ENCODE peak calls at places on chromosomes 6 and 20, in ten cellular contexts. S is kidney epithelial cell, J is NCI-H1105, C is left kidney, X is IMR-90, Q is sigmoid colon, B is cardiac muscle cell, I is SW 1271, V is adipocyte, K is DMS153. M is an unnamed sample.

GRCh38 chr20:45848421-45848820 is 8.8 kb downstream of the ACOT8 start:
- DNase-seq in K (no peak), Q (peak), X (no peak), B (no peak), V (no peak), J (no peak), S (no peak), C (no peak), I (no peak), M (no peak)

GRCh38 chr6:11268978-11269377 is 36.5 kb upstream of the NEDD9 start:
- DNase-seq in B (no peak), J (no peak), X (no peak), V (no peak), I (no peak), Q (no peak), S (no peak), K (no peak), C (no peak), M (no peak)

GRCh38 chr6:87700729-87701675 is 1.0 kb downstream of the AKIRIN2 start:
- DNase-seq in X (peak), K (peak), C (peak), V (peak), B (peak), I (peak), J (peak), Q (no peak), S (no peak), M (peak)

GRCh38 chr20:19757973-19758887 is at the start of gene RIN2:
- DNase-seq in I (peak), B (peak), C (peak), Q (peak), X (peak), S (peak), J (peak), K (peak), V (peak), M (peak)

GRCh38 chr6:41278699-41279405 is 7.6 kb downstream of the TREM1 start:
- DNase-seq in B (peak), K (peak), I (peak), S (no peak), J (peak), V (no peak), Q (no peak), C (peak), X (peak), M (peak)

GRCh38 chr20:50798650-50799049 is 3.8 kb downstream of the BCAS4 start:
- DNase-seq in X (no peak), I (no peak), S (no peak), C (no peak), K (no peak), J (no peak), Q (no peak), B (no peak), V (no peak), M (peak)

GRCh38 chr6:70860044-70860443 is 96.8 kb downstream of the B3GAT2 start:
- DNase-seq in J (no peak), X (peak), I (no peak), V (peak), Q (no peak), K (no peak), C (no peak), S (no peak), B (no peak), M (no peak)

GRCh38 chr6:1757133-1757532 is 147.4 kb downstream of the FOXC1 start:
- DNase-seq in B (no peak), J (peak), S (no peak), Q (no peak), I (no peak), C (peak), K (peak), X (no peak), V (no peak), M (no peak)

GRCh38 chr20:1856419-1856818 is 38.8 kb upstream of the SIRPA start:
- DNase-seq in B (no peak), V (no peak), I (no peak), K (no peak), S (no peak), C (no peak), Q (no peak), J (no peak), X (no peak), M (no peak)

GRCh38 chr20:5705827-5706226 is 44.4 kb upstream of the SHLD1 start:
- DNase-seq in I (no peak), Q (no peak), J (no peak), K (no peak), C (no peak), S (no peak), B (no peak), V (no peak), X (no peak), M (no peak)

GRCh38 chr6:155259202-155259601 is 4.6 kb upstream of the CLDN20 start:
- DNase-seq in S (no peak), I (no peak), J (no peak), K (no peak), Q (no peak), V (no peak), X (no peak), C (no peak), B (no peak), M (no peak)

GRCh38 chr6:165821754-165822153 is 158.7 kb upstream of the PDE10A start:
- DNase-seq in V (no peak), I (no peak), Q (no peak), J (no peak), X (peak), S (peak), K (no peak), B (no peak), C (no peak), M (no peak)

GRCh38 chr20:20003088-20003954 is 13.8 kb upstream of the NAA20 start:
- DNase-seq in V (no peak), Q (peak), X (peak), S (no peak), J (no peak), C (peak), K (no peak), B (peak), I (no peak), M (no peak)

GRCh38 chr6:62808575-62809293 is 402.5 kb upstream of the FKBP1C start:
- DNase-seq in Q (no peak), V (no peak), C (peak), J (no peak), I (no peak), S (peak), B (no peak), K (peak), X (no peak), M (no peak)

GRCh38 chr20:44428174-44429016 is 47.3 kb upstream of the TTPAL start:
- DNase-seq in B (no peak), V (no peak), C (no peak), X (no peak), K (no peak), I (no peak), S (no peak), Q (no peak), J (no peak), M (no peak)

GRCh38 chr20:36936341-36936740 is 15.2 kb downstream of the SAMHD1 start:
- DNase-seq in B (no peak), X (no peak), V (no peak), S (no peak), K (no peak), I (no peak), Q (no peak), J (no peak), C (no peak), M (no peak)

GRCh38 chr20:4750381-4750780 is 28.7 kb downstream of the PRND start:
- DNase-seq in K (no peak), J (no peak), C (no peak), Q (no peak), S (no peak), V (no peak), X (no peak), I (no peak), B (no peak), M (no peak)

GRCh38 chr6:137927777-137928218 is 60.7 kb downstream of the TNFAIP3 start:
- DNase-seq in X (peak), J (no peak), S (no peak), V (peak), Q (no peak), I (no peak), B (peak), C (no peak), K (no peak), M (no peak)

GRCh38 chr6:117168296-117169059 is 96.9 kb upstream of the VGLL2 start:
- DNase-seq in J (no peak), I (no peak), X (no peak), K (no peak), Q (no peak), V (no peak), B (no peak), S (peak), C (no peak), M (no peak)

GRCh38 chr20:18428490-18429173 is 38.2 kb downstream of the DZANK1 start:
- DNase-seq in C (peak), X (peak), J (no peak), S (no peak), I (no peak), B (peak), V (peak), Q (no peak), K (no peak), M (no peak)

GRCh38 chr6:145688493-145688905 is 46.8 kb downstream of the EPM2A start:
- DNase-seq in V (peak), Q (no peak), B (no peak), K (no peak), C (peak), J (no peak), X (peak), S (peak), I (no peak), M (peak)

GRCh38 chr6:12032783-12033573 is 20.9 kb downstream of the HIVEP1 start:
- DNase-seq in C (no peak), J (no peak), V (no peak), K (no peak), B (no peak), I (no peak), S (no peak), Q (no peak), X (no peak), M (no peak)

GRCh38 chr6:42984924-42985475 is 630 bp downstream of the PPP2R5D start:
- DNase-seq in X (no peak), K (no peak), V (peak), Q (no peak), J (no peak), S (no peak), B (peak), I (no peak), C (peak), M (no peak)

GRCh38 chr6:155646443-155646842 is 190.8 kb upstream of the NOX3 start:
- DNase-seq in S (no peak), C (no peak), X (peak), B (peak), Q (no peak), V (no peak), K (no peak), J (no peak), I (no peak), M (peak)

GRCh38 chr20:64116016-64116415 is 8.7 kb upstream of the NPBWR2 start:
- DNase-seq in B (no peak), V (no peak), X (no peak), Q (peak), S (no peak), C (no peak), K (no peak), I (no peak), J (no peak), M (no peak)

GRCh38 chr6:56693246-56693607 is 50.5 kb upstream of the DST start:
- DNase-seq in S (no peak), V (peak), X (peak), B (peak), I (peak), K (peak), Q (peak), C (peak), J (peak), M (peak)

GRCh38 chr6:38646166-38646565 is 6.4 kb upstream of the BTBD9 start:
- DNase-seq in V (no peak), C (no peak), X (peak), I (no peak), K (no peak), B (no peak), S (no peak), J (no peak), Q (no peak), M (peak)

GRCh38 chr20:44683263-44684046 is 31.7 kb upstream of the CCN5 start:
- DNase-seq in I (peak), X (peak), V (peak), K (peak), S (no peak), B (peak), J (peak), Q (no peak), C (peak), M (no peak)

GRCh38 chr6:102950967-102951366 is 1557.5 kb downstream of the GRIK2 start:
- DNase-seq in S (no peak), Q (no peak), I (no peak), C (no peak), B (no peak), X (no peak), J (no peak), V (no peak), K (no peak), M (no peak)

GRCh38 chr6:110475255-110475654 is 1.2 kb downstream of the SLC22A16 start:
- DNase-seq in X (no peak), I (no peak), J (no peak), B (peak), K (no peak), S (no peak), Q (no peak), C (no peak), V (no peak), M (no peak)

GRCh38 chr6:95143408-95144180 is 433.7 kb upstream of the MANEA start:
- DNase-seq in X (no peak), B (no peak), K (no peak), Q (no peak), J (no peak), V (no peak), I (no peak), C (no peak), S (no peak), M (no peak)

GRCh38 chr6:157946865-157947532 is 34.7 kb upstream of the SYNJ2 start:
- DNase-seq in C (peak), J (no peak), B (peak), X (peak), I (peak), S (no peak), Q (no peak), K (no peak), V (peak), M (no peak)

GRCh38 chr6:116461075-116461474 is at the start of gene CALHM6:
- DNase-seq in S (no peak), C (no peak), X (no peak), Q (no peak), I (no peak), K (no peak), V (no peak), B (no peak), J (no peak), M (no peak)